ENCODE peak calls at places on chromosomes 11 and 22, in eight cellular contexts. A, Z, L, U, J, Y, R and O are unnamed samples.

GRCh38 chr11:77009533-77010160 is 24.6 kb upstream of the B3GNT6 start:
- DNase-seq in U (no peak), A (no peak), L (no peak), Z (no peak), J (no peak), R (no peak), Y (no peak), O (no peak)

GRCh38 chr22:19769393-19769715 is 8.8 kb downstream of the TBX1 start:
- DNase-seq in U (no peak), R (no peak), Y (peak), L (no peak), Z (no peak), J (no peak), A (no peak), O (no peak)

GRCh38 chr11:94149435-94149834 is 20.8 kb downstream of the PANX1 start:
- DNase-seq in A (no peak), Z (no peak), J (peak), R (no peak), L (no peak), U (no peak), Y (no peak), O (no peak)

GRCh38 chr11:130070829-130071205 is 1.1 kb downstream of the APLP2 start:
- DNase-seq in Z (no peak), R (no peak), L (no peak), J (peak), U (no peak), A (peak), Y (no peak), O (no peak)

GRCh38 chr22:46287873-46288751 is 8.6 kb upstream of the GTSE1 start:
- DNase-seq in A (peak), R (no peak), Y (peak), Z (no peak), L (no peak), U (no peak), J (no peak), O (no peak)

GRCh38 chr11:72840780-72841179 is 26.6 kb downstream of the ATG16L2 start:
- DNase-seq in R (peak), Z (no peak), U (no peak), L (no peak), Y (no peak), A (no peak), J (peak), O (no peak)

GRCh38 chr11:2801711-2802388 is 83.7 kb downstream of the CDKN1C start:
- DNase-seq in U (peak), A (peak), Y (peak), R (no peak), L (no peak), Z (peak), J (no peak), O (peak)

GRCh38 chr22:45877036-45877380 is 100.0 kb downstream of the WNT7B start:
- DNase-seq in A (no peak), R (no peak), U (peak), L (no peak), Y (peak), Z (no peak), J (no peak), O (peak)

GRCh38 chr11:88280673-88281316 is 56.7 kb downstream of the CTSC start:
- DNase-seq in R (peak), Y (no peak), Z (no peak), A (no peak), L (no peak), J (no peak), U (no peak), O (no peak)

GRCh38 chr11:123429851-123430735 is at the start of gene GRAMD1B:
- DNase-seq in Z (peak), Y (peak), U (no peak), R (peak), A (peak), J (peak), L (peak), O (peak)

DNA sequence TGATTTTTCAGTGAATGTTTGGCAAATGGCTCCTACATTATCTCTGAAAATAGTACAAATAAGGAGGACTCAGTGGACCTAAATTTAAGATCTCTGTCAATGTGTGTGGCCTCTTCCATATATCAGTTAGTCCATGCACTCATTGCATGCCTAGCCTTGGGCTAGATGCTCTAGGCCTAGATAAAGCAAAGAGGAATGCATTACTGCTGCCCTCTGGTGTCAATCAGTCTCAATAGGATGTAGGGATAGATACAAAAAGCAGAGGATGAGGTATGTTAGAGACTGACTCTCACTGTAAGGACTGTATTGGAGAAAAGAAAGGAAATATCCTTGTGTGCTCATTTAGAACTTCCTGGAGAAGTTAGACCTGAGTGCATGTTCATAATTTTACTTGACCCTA is 42.0 kb downstream of the MS4A2 start:
- DNase-seq in Z (no peak), R (no peak), J (peak), U (no peak), Y (no peak), L (peak), A (no peak), O (no peak)
- TF ChIP-seq CTCF in Z (no peak), R (peak), J (peak), U (no peak), Y (peak), L (peak), A (peak), O (peak)

DNA sequence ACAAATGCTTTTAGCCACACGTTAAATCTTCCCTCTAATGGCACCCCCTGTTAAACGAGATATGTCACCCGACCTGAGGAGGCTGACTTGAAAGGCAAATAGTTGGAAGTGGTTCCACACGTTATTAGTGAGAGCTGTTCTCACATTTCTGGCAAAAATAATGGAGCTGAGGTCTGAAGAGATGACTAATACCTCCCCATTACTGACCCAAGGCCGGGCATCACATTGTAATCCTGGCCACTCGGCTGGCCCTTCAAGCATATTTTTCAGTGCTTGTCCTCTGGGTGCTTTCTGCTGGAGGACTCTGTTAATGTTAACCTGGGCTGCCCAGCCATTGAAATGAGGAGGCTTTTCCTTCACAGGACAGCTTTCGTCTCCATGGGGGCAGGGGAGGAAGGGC is 260.0 kb upstream of the CADM1 start:
- DNase-seq in Z (no peak), U (no peak), L (no peak), A (no peak), J (no peak), Y (no peak), R (no peak), O (no peak)
- TF ChIP-seq CTCF in Z (no peak), U (no peak), L (no peak), A (no peak), J (no peak), Y (no peak), R (no peak), O (no peak)

DNA sequence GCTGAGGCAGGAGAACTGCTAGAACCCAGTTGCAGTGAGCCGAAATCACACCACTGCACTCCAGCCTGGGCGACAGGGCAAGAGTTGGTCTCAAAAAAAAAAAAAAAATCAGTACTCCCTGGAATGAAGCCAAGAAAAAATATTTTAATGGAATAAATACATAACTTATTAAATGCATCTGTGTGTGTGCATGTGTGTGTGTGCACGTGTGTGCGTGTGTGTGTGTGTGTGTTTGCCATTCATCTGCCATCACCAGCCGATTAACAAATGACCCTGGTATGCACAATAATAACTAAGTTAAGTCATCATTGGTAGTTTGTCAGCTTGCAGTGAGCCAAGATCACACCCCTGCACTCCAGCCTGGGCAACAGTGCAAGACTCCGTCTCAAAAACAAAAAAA is 35.0 kb upstream of the SCGB1A1 start:
- DNase-seq in L (no peak), A (no peak), U (no peak), R (no peak), J (no peak), Y (no peak), Z (no peak), O (no peak)
- TF ChIP-seq CTCF in L (no peak), A (no peak), U (no peak), R (no peak), J (no peak), Y (no peak), Z (no peak), O (no peak)

GRCh38 chr11:126861796-126862195 is 138.8 kb downstream of the KIRREL3 start:
- DNase-seq in Z (no peak), L (no peak), U (no peak), R (no peak), J (no peak), Y (no peak), A (no peak), O (no peak)
- TF ChIP-seq CTCF in Z (no peak), L (no peak), U (no peak), R (no peak), J (no peak), Y (no peak), A (no peak), O (no peak)

GRCh38 chr11:60873533-60873932 is 6.2 kb downstream of the ZP1 start:
- DNase-seq in Y (no peak), L (no peak), A (peak), U (no peak), J (no peak), R (no peak), Z (no peak), O (no peak)
- TF ChIP-seq CTCF in Y (no peak), L (no peak), A (no peak), U (no peak), J (no peak), R (no peak), Z (no peak), O (no peak)

DNA sequence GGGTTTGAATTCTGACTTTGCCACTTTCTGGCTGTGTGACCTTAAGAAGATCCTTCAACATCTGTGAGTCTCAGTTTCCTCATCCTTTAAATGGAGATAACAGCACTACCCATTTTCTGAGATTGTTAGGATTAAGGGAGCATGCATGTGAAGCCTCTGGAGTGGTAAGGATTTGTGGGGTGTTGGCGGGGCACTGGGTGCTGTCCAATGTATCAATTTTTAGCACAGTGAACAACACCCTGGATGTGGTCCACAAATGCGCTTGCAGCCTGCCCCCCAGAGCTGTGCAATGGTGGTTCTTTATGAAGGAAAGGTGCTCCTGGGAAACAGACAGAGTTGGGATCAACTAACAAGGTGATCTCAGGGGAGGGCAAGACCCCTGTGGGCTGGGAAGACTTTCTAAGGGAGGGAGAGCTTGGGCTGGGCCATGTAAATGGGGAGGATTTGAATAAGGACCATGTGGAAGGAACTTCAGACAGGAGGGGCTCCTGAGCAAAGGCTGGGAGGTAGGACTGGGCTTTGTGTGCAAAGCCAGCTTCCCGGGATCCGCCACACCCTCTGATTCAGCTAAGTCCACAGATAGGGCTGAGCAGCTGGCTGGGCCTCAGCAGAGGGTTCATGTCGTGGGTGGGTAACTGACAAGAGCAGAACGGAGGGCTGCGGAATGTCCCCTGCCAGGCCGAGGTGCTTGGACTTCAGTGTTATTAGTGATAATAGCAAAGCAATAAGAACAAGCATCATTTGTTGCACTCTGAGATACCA is 22.7 kb upstream of the RASD2 start:
- DNase-seq in A (no peak), J (peak), Z (no peak), L (no peak), U (no peak), R (no peak), Y (no peak), O (no peak)
- TF ChIP-seq CTCF in A (no peak), J (no peak), Z (no peak), L (no peak), U (no peak), R (no peak), Y (no peak), O (no peak)

DNA sequence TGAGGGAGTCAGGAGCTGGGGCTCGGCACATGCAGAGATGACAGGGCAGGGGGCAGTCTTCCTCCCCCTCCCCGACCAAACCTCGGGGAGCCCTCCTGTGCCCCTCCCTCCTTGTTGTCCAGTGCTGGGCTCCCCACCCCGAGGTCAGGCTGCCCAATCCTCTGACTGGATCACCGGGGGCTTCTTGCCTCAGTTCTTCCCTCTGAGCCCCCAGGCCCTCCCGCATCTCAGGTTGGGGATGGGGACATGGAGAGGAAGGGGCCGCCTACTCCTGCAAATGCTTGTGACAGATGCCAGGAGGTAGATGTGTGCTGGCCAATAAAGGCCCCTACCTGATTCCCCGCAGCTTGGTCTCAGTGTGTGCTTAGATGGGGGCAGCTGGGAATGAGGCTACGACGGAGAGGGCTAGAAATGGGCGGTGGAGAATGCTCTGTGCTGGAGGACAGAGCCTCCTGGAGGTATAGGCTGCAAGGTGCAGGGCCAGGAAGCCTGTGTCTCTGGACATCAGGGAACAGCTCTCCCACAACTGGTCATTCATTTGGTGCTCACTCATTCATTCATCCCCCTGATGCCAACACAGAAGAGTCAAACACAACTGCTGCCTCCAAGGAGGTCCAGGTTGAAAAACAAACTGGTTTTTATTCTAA is 8.4 kb downstream of the RHBDD3 start:
- DNase-seq in L (peak), A (no peak), J (no peak), Z (no peak), R (no peak), U (no peak), Y (no peak), O (no peak)
- TF ChIP-seq CTCF in L (peak), A (no peak), J (peak), Z (no peak), R (peak), U (no peak), Y (no peak), O (no peak)

GRCh38 chr22:42401562-42402334 is 30.5 kb downstream of the NFAM1 start:
- DNase-seq in L (no peak), U (no peak), Z (no peak), R (no peak), Y (no peak), J (peak), A (no peak), O (no peak)
- TF ChIP-seq CTCF in L (no peak), U (no peak), Z (no peak), R (no peak), Y (no peak), J (no peak), A (no peak), O (no peak)